ENCODE peak calls at places on chromosomes 3 and 15, in ten cellular contexts. One of them, this sample, is unnamed. For H3K4me1 and H3K27me3, the result is how much of the 10 kb centered on the place peaks cover.

GRCh38 chr15:72521682-72522081 is 47.6 kb downstream of the ARIH1 start:
- DNase-seq in fibroblast of lung: peak
- DNase-seq in naive thymus-derived CD4-positive, alpha-beta T cell: no peak
- DNase-seq in endodermal cell: no peak
- DNase-seq in heart right ventricle: no peak
- DNase-seq in lower lobe of right lung: no peak
- DNase-seq in left lung: no peak
- DNase-seq in adrenal gland: no peak
- DNase-seq in cardiac muscle cell: peak
- DNase-seq in GM23338: no peak
- DNase-seq in this sample: no peak

GRCh38 chr3:27431116-27431515 is 53.1 kb downstream of the SLC4A7 start:
- DNase-seq in fibroblast of lung: peak
- DNase-seq in naive thymus-derived CD4-positive, alpha-beta T cell: no peak
- DNase-seq in endodermal cell: no peak
- DNase-seq in heart right ventricle: no peak
- DNase-seq in lower lobe of right lung: no peak
- DNase-seq in left lung: peak
- DNase-seq in adrenal gland: no peak
- DNase-seq in cardiac muscle cell: peak
- DNase-seq in GM23338: no peak
- DNase-seq in this sample: no peak

GRCh38 chr3:171088984-171089754 is 62.6 kb upstream of the SLC2A2 start:
- DNase-seq in fibroblast of lung: peak
- DNase-seq in naive thymus-derived CD4-positive, alpha-beta T cell: no peak
- DNase-seq in endodermal cell: no peak
- DNase-seq in heart right ventricle: no peak
- DNase-seq in lower lobe of right lung: no peak
- DNase-seq in left lung: no peak
- DNase-seq in adrenal gland: no peak
- DNase-seq in cardiac muscle cell: peak
- DNase-seq in GM23338: no peak
- DNase-seq in this sample: no peak

GRCh38 chr3:63862804-63863149 is 828 bp downstream of the THOC7 start:
- DNase-seq in fibroblast of lung: no peak
- DNase-seq in naive thymus-derived CD4-positive, alpha-beta T cell: no peak
- DNase-seq in endodermal cell: peak
- DNase-seq in heart right ventricle: no peak
- DNase-seq in lower lobe of right lung: no peak
- DNase-seq in left lung: no peak
- DNase-seq in adrenal gland: no peak
- DNase-seq in cardiac muscle cell: no peak
- DNase-seq in GM23338: no peak
- DNase-seq in this sample: no peak

GRCh38 chr3:58672451-58672850 is 5.9 kb upstream of the FAM3D start:
- DNase-seq in fibroblast of lung: no peak
- DNase-seq in naive thymus-derived CD4-positive, alpha-beta T cell: no peak
- DNase-seq in endodermal cell: no peak
- DNase-seq in heart right ventricle: no peak
- DNase-seq in lower lobe of right lung: no peak
- DNase-seq in left lung: no peak
- DNase-seq in adrenal gland: no peak
- DNase-seq in cardiac muscle cell: no peak
- DNase-seq in GM23338: no peak
- DNase-seq in this sample: no peak

GRCh38 chr3:155192957-155193746 is 100.3 kb downstream of the STRIT1 start:
- DNase-seq in fibroblast of lung: no peak
- DNase-seq in naive thymus-derived CD4-positive, alpha-beta T cell: no peak
- DNase-seq in endodermal cell: no peak
- DNase-seq in heart right ventricle: no peak
- DNase-seq in lower lobe of right lung: no peak
- DNase-seq in left lung: no peak
- DNase-seq in adrenal gland: no peak
- DNase-seq in cardiac muscle cell: no peak
- DNase-seq in GM23338: no peak
- DNase-seq in this sample: no peak

GRCh38 chr3:168047190-168047795 is 48.4 kb downstream of the GOLIM4 start:
- DNase-seq in fibroblast of lung: peak
- DNase-seq in naive thymus-derived CD4-positive, alpha-beta T cell: peak
- DNase-seq in endodermal cell: no peak
- DNase-seq in heart right ventricle: no peak
- DNase-seq in lower lobe of right lung: no peak
- DNase-seq in left lung: no peak
- DNase-seq in adrenal gland: no peak
- DNase-seq in cardiac muscle cell: peak
- DNase-seq in GM23338: peak
- DNase-seq in this sample: peak

GRCh38 chr15:29029651-29030195 is 143.9 kb downstream of the APBA2 start:
- DNase-seq in fibroblast of lung: no peak
- DNase-seq in naive thymus-derived CD4-positive, alpha-beta T cell: no peak
- DNase-seq in endodermal cell: no peak
- DNase-seq in heart right ventricle: no peak
- DNase-seq in lower lobe of right lung: no peak
- DNase-seq in left lung: no peak
- DNase-seq in adrenal gland: no peak
- DNase-seq in cardiac muscle cell: no peak
- DNase-seq in GM23338: no peak
- DNase-seq in this sample: no peak

GRCh38 chr15:92903956-92904831 is 4.1 kb downstream of the CHD2 start:
- DNase-seq in fibroblast of lung: peak
- DNase-seq in naive thymus-derived CD4-positive, alpha-beta T cell: peak
- DNase-seq in endodermal cell: peak
- DNase-seq in heart right ventricle: peak
- DNase-seq in lower lobe of right lung: peak
- DNase-seq in left lung: peak
- DNase-seq in adrenal gland: peak
- DNase-seq in cardiac muscle cell: peak
- DNase-seq in GM23338: peak
- DNase-seq in this sample: peak

GRCh38 chr15:33834892-33835730 is 133.2 kb upstream of the CHRM5 start:
- DNase-seq in fibroblast of lung: no peak
- DNase-seq in naive thymus-derived CD4-positive, alpha-beta T cell: no peak
- DNase-seq in endodermal cell: peak
- DNase-seq in heart right ventricle: no peak
- DNase-seq in lower lobe of right lung: no peak
- DNase-seq in left lung: no peak
- DNase-seq in adrenal gland: no peak
- DNase-seq in cardiac muscle cell: no peak
- DNase-seq in GM23338: peak
- DNase-seq in this sample: no peak

GRCh38 chr3:141414800-141415462 is 46.6 kb downstream of the ZBTB38 start:
- DNase-seq in fibroblast of lung: peak
- DNase-seq in naive thymus-derived CD4-positive, alpha-beta T cell: no peak
- DNase-seq in endodermal cell: no peak
- DNase-seq in heart right ventricle: no peak
- DNase-seq in lower lobe of right lung: no peak
- DNase-seq in left lung: no peak
- DNase-seq in adrenal gland: no peak
- DNase-seq in cardiac muscle cell: peak
- DNase-seq in GM23338: no peak
- DNase-seq in this sample: no peak

GRCh38 chr15:61639491-61639890 is 410.4 kb upstream of the RORA start:
- DNase-seq in fibroblast of lung: no peak
- DNase-seq in naive thymus-derived CD4-positive, alpha-beta T cell: no peak
- DNase-seq in endodermal cell: no peak
- DNase-seq in heart right ventricle: no peak
- DNase-seq in lower lobe of right lung: no peak
- DNase-seq in left lung: peak
- DNase-seq in adrenal gland: no peak
- DNase-seq in cardiac muscle cell: no peak
- DNase-seq in GM23338: peak
- DNase-seq in this sample: no peak

GRCh38 chr15:99963976-99964375 is 230.7 kb upstream of the LYSMD4 start:
- DNase-seq in fibroblast of lung: no peak
- DNase-seq in naive thymus-derived CD4-positive, alpha-beta T cell: no peak
- DNase-seq in endodermal cell: no peak
- DNase-seq in heart right ventricle: no peak
- DNase-seq in lower lobe of right lung: no peak
- DNase-seq in left lung: peak
- DNase-seq in adrenal gland: peak
- DNase-seq in cardiac muscle cell: no peak
- DNase-seq in GM23338: no peak
- DNase-seq in this sample: peak

GRCh38 chr15:41971089-41971892 is 1.1 kb downstream of the EHD4 start:
- DNase-seq in fibroblast of lung: peak
- DNase-seq in naive thymus-derived CD4-positive, alpha-beta T cell: peak
- DNase-seq in endodermal cell: peak
- DNase-seq in heart right ventricle: peak
- DNase-seq in lower lobe of right lung: peak
- DNase-seq in left lung: peak
- DNase-seq in adrenal gland: peak
- DNase-seq in cardiac muscle cell: peak
- DNase-seq in GM23338: peak
- DNase-seq in this sample: peak

GRCh38 chr3:99953596-99953995 is 135.9 kb downstream of the CMSS1 start:
- DNase-seq in fibroblast of lung: peak
- DNase-seq in naive thymus-derived CD4-positive, alpha-beta T cell: no peak
- DNase-seq in endodermal cell: no peak
- DNase-seq in heart right ventricle: no peak
- DNase-seq in lower lobe of right lung: no peak
- DNase-seq in left lung: no peak
- DNase-seq in adrenal gland: no peak
- DNase-seq in cardiac muscle cell: peak
- DNase-seq in GM23338: no peak
- DNase-seq in this sample: no peak
- H3K4me1 ChIP-seq in fibroblast of lung: under half
- H3K4me1 ChIP-seq in naive thymus-derived CD4-positive, alpha-beta T cell: under half
- H3K4me1 ChIP-seq in endodermal cell: under half
- H3K4me1 ChIP-seq in heart right ventricle: under half
- H3K4me1 ChIP-seq in lower lobe of right lung: under half
- H3K4me1 ChIP-seq in left lung: under half
- H3K4me1 ChIP-seq in adrenal gland: under half
- H3K4me1 ChIP-seq in cardiac muscle cell: under half
- H3K4me1 ChIP-seq in GM23338: under half
- H3K4me1 ChIP-seq in this sample: half or more

GRCh38 chr3:124202754-124203153 is 210.8 kb upstream of the ROPN1 start:
- DNase-seq in fibroblast of lung: peak
- DNase-seq in naive thymus-derived CD4-positive, alpha-beta T cell: no peak
- DNase-seq in endodermal cell: no peak
- DNase-seq in heart right ventricle: peak
- DNase-seq in lower lobe of right lung: peak
- DNase-seq in left lung: no peak
- DNase-seq in adrenal gland: no peak
- DNase-seq in cardiac muscle cell: peak
- DNase-seq in GM23338: no peak
- DNase-seq in this sample: peak
- H3K27me3 ChIP-seq in fibroblast of lung: under half
- H3K27me3 ChIP-seq in naive thymus-derived CD4-positive, alpha-beta T cell: under half
- H3K27me3 ChIP-seq in endodermal cell: under half
- H3K27me3 ChIP-seq in heart right ventricle: under half
- H3K27me3 ChIP-seq in lower lobe of right lung: under half
- H3K27me3 ChIP-seq in left lung: under half
- H3K27me3 ChIP-seq in adrenal gland: under half
- H3K27me3 ChIP-seq in cardiac muscle cell: under half
- H3K27me3 ChIP-seq in GM23338: under half
- H3K27me3 ChIP-seq in this sample: under half

GRCh38 chr15:91865486-91865885 is 12.0 kb downstream of the SLCO3A1 start:
- DNase-seq in fibroblast of lung: no peak
- DNase-seq in naive thymus-derived CD4-positive, alpha-beta T cell: no peak
- DNase-seq in endodermal cell: no peak
- DNase-seq in heart right ventricle: no peak
- DNase-seq in lower lobe of right lung: no peak
- DNase-seq in left lung: no peak
- DNase-seq in adrenal gland: no peak
- DNase-seq in cardiac muscle cell: no peak
- DNase-seq in GM23338: no peak
- DNase-seq in this sample: no peak
- H3K4me1 ChIP-seq in fibroblast of lung: under half
- H3K4me1 ChIP-seq in naive thymus-derived CD4-positive, alpha-beta T cell: under half
- H3K4me1 ChIP-seq in endodermal cell: under half
- H3K4me1 ChIP-seq in heart right ventricle: half or more
- H3K4me1 ChIP-seq in lower lobe of right lung: half or more
- H3K4me1 ChIP-seq in left lung: under half
- H3K4me1 ChIP-seq in adrenal gland: under half
- H3K4me1 ChIP-seq in cardiac muscle cell: half or more
- H3K4me1 ChIP-seq in GM23338: under half
- H3K4me1 ChIP-seq in this sample: under half

GRCh38 chr15:68846851-68847439 is 26.2 kb upstream of the ANP32A start:
- DNase-seq in fibroblast of lung: no peak
- DNase-seq in naive thymus-derived CD4-positive, alpha-beta T cell: no peak
- DNase-seq in endodermal cell: no peak
- DNase-seq in heart right ventricle: no peak
- DNase-seq in lower lobe of right lung: no peak
- DNase-seq in left lung: no peak
- DNase-seq in adrenal gland: no peak
- DNase-seq in cardiac muscle cell: no peak
- DNase-seq in GM23338: no peak
- DNase-seq in this sample: no peak

GRCh38 chr15:68843425-68844311 is 23.0 kb upstream of the ANP32A start:
- DNase-seq in fibroblast of lung: peak
- DNase-seq in naive thymus-derived CD4-positive, alpha-beta T cell: peak
- DNase-seq in endodermal cell: peak
- DNase-seq in heart right ventricle: peak
- DNase-seq in lower lobe of right lung: peak
- DNase-seq in left lung: no peak
- DNase-seq in adrenal gland: no peak
- DNase-seq in cardiac muscle cell: peak
- DNase-seq in GM23338: peak
- DNase-seq in this sample: peak

GRCh38 chr15:68844856-68845550 is 24.3 kb upstream of the ANP32A start:
- DNase-seq in fibroblast of lung: no peak
- DNase-seq in naive thymus-derived CD4-positive, alpha-beta T cell: no peak
- DNase-seq in endodermal cell: no peak
- DNase-seq in heart right ventricle: no peak
- DNase-seq in lower lobe of right lung: no peak
- DNase-seq in left lung: no peak
- DNase-seq in adrenal gland: no peak
- DNase-seq in cardiac muscle cell: no peak
- DNase-seq in GM23338: no peak
- DNase-seq in this sample: no peak

DNA sequence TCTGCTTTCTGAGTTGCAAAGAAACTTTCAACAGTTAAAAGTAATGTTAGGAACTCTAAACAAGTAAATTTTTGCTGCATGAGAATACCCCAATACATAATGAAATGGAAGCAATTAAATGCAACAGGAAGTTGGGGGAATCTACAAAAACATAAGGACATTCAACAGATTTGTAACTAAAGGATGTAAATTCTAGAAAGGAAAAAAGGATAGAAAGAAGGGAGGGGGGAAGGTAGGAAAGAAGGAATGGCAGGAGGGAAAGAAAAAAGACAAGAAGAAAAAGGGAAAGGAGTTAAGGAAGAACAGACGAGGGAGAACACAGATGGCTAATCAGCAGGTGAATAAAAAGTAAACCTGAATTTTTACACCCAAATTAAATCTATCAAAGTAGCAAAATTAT is 22.3 kb upstream of the ANP32A start:
- DNase-seq in fibroblast of lung: no peak
- DNase-seq in naive thymus-derived CD4-positive, alpha-beta T cell: no peak
- DNase-seq in endodermal cell: no peak
- DNase-seq in heart right ventricle: no peak
- DNase-seq in lower lobe of right lung: no peak
- DNase-seq in left lung: no peak
- DNase-seq in adrenal gland: no peak
- DNase-seq in cardiac muscle cell: no peak
- DNase-seq in GM23338: no peak
- DNase-seq in this sample: no peak
- H3K27me3 ChIP-seq in fibroblast of lung: under half
- H3K27me3 ChIP-seq in naive thymus-derived CD4-positive, alpha-beta T cell: under half
- H3K27me3 ChIP-seq in endodermal cell: half or more
- H3K27me3 ChIP-seq in heart right ventricle: under half
- H3K27me3 ChIP-seq in lower lobe of right lung: half or more
- H3K27me3 ChIP-seq in left lung: half or more
- H3K27me3 ChIP-seq in adrenal gland: half or more
- H3K27me3 ChIP-seq in cardiac muscle cell: under half
- H3K27me3 ChIP-seq in GM23338: under half
- H3K27me3 ChIP-seq in this sample: under half